ENCODE peak calls at places on chromosomes 6 and 20, in ten cellular contexts. G, W, K, I, S, H, P, V, F and N are unnamed samples.

GRCh38 chr20:46308258-46309157 is at the start of gene CDH22:
- DNase-seq in G (no peak), W (no peak), K (no peak), I (peak; percentile 54), S (peak; percentile 20), H (no peak), P (peak; percentile 36), V (no peak), F (peak; percentile 74), N (no peak)

GRCh38 chr6:137291441-137291840 is 72.3 kb upstream of the IFNGR1 start:
- DNase-seq in G (peak; percentile 35), W (peak; percentile 91), K (peak; percentile 76), I (no peak), S (peak; percentile 12), H (peak; percentile 78), P (peak; percentile 84), V (no peak), F (no peak), N (peak; percentile 78)

GRCh38 chr6:124164363-124164762 is 360.7 kb downstream of the NKAIN2 start:
- DNase-seq in G (no peak), W (peak; percentile 1), K (no peak), I (no peak), S (no peak), H (no peak), P (no peak), V (no peak), F (no peak), N (no peak)

GRCh38 chr6:111992851-111993250 is 61.1 kb upstream of the CCN6 start:
- DNase-seq in G (peak; percentile 42), W (peak; percentile 79), K (no peak), I (no peak), S (peak; percentile 52), H (no peak), P (peak; percentile 74), V (no peak), F (no peak), N (peak; percentile 81)

GRCh38 chr6:79544299-79544927 is 7.2 kb upstream of the LCA5 start:
- DNase-seq in G (peak; percentile 72), W (no peak), K (no peak), I (no peak), S (peak; percentile 46), H (no peak), P (no peak), V (no peak), F (no peak), N (peak; percentile 54)

GRCh38 chr6:132798820-132799538 is 542 bp upstream of the SLC18B1 start:
- DNase-seq in G (peak; percentile 57), W (peak; percentile 86), K (peak; percentile 57), I (peak; percentile 59), S (peak; percentile 61), H (peak; percentile 48), P (peak; percentile 88), V (peak; percentile 53), F (peak; percentile 87), N (peak; percentile 72)

GRCh38 chr6:111228094-111228493 is 140.8 kb downstream of the SLC16A10 start:
- DNase-seq in G (no peak), W (peak; percentile 77), K (no peak), I (no peak), S (no peak), H (no peak), P (peak; percentile 88), V (no peak), F (no peak), N (peak; percentile 81)

GRCh38 chr20:32635764-32636163 is 38.0 kb downstream of the C20orf203 start:
- DNase-seq in G (peak; percentile 21), W (no peak), K (no peak), I (no peak), S (peak; percentile 19), H (no peak), P (no peak), V (no peak), F (no peak), N (no peak)

GRCh38 chr6:117547688-117548621 is 54.4 kb downstream of the GOPC start:
- DNase-seq in G (peak; percentile 35), W (no peak), K (peak; percentile 57), I (peak; percentile 72), S (peak; percentile 54), H (peak; percentile 41), P (no peak), V (peak; percentile 36), F (no peak), N (no peak)

GRCh38 chr6:156617376-156617775 is 159.8 kb upstream of the ARID1B start:
- DNase-seq in G (peak; percentile 9), W (peak; percentile 80), K (no peak), I (no peak), S (no peak), H (no peak), P (peak; percentile 50), V (no peak), F (peak; percentile 72), N (no peak)

GRCh38 chr6:152150196-152150595 is 342.7 kb downstream of the ESR1 start:
- DNase-seq in G (no peak), W (no peak), K (no peak), I (no peak), S (no peak), H (no peak), P (no peak), V (no peak), F (no peak), N (no peak)

GRCh38 chr6:71482742-71483141 is 194.1 kb downstream of the OGFRL1 start:
- DNase-seq in G (no peak), W (peak; percentile 39), K (no peak), I (no peak), S (no peak), H (no peak), P (peak; percentile 34), V (no peak), F (no peak), N (peak; percentile 35)

GRCh38 chr6:51594981-51595380 is 492.4 kb downstream of the PKHD1 start:
- DNase-seq in G (no peak), W (no peak), K (no peak), I (no peak), S (no peak), H (no peak), P (no peak), V (no peak), F (no peak), N (peak; percentile 11)

GRCh38 chr6:55239099-55239498 is 64.8 kb downstream of the HCRTR2 start:
- DNase-seq in G (no peak), W (no peak), K (no peak), I (no peak), S (no peak), H (no peak), P (peak; percentile 2), V (no peak), F (peak; percentile 9), N (peak; percentile 8)

GRCh38 chr6:145540741-145541140 is 194.6 kb downstream of the EPM2A start:
- DNase-seq in G (no peak), W (peak; percentile 59), K (no peak), I (no peak), S (no peak), H (no peak), P (peak; percentile 41), V (no peak), F (no peak), N (peak; percentile 25)

GRCh38 chr6:3228046-3228671 is 706 bp upstream of the TUBB2B start:
- DNase-seq in G (no peak), W (no peak), K (no peak), I (peak; percentile 26), S (no peak), H (no peak), P (no peak), V (no peak), F (peak; percentile 56), N (no peak)
- H3K4me3 ChIP-seq in G (no peak overlapping the region), W (no peak overlapping the region), K (peak overlapping the region; percentile 31), I (peak overlapping the region; percentile 19), S (no peak overlapping the region), H (no peak overlapping the region), P (no peak overlapping the region), V (no peak overlapping the region), F (peak overlapping the region; percentile 66), N (no peak overlapping the region)

GRCh38 chr20:13186043-13186774 is 34.9 kb upstream of the ISM1 start:
- DNase-seq in G (no peak), W (no peak), K (no peak), I (no peak), S (no peak), H (no peak), P (no peak), V (no peak), F (no peak), N (no peak)
- H3K4me3 ChIP-seq in G (no peak overlapping the region), W (no peak overlapping the region), K (no peak overlapping the region), I (no peak overlapping the region), S (no peak overlapping the region), H (no peak overlapping the region), P (no peak overlapping the region), V (no peak overlapping the region), F (no peak overlapping the region), N (no peak overlapping the region)

GRCh38 chr6:131754088-131754487 is 43.3 kb upstream of the CTAGE9 start:
- DNase-seq in G (peak; percentile 22), W (no peak), K (no peak), I (no peak), S (peak; percentile 89), H (no peak), P (no peak), V (no peak), F (no peak), N (no peak)
- H3K4me3 ChIP-seq in G (no peak overlapping the region), W (no peak overlapping the region), K (no peak overlapping the region), I (no peak overlapping the region), S (no peak overlapping the region), H (no peak overlapping the region), P (no peak overlapping the region), V (no peak overlapping the region), F (no peak overlapping the region), N (no peak overlapping the region)

GRCh38 chr20:38800882-38801281 is 4.6 kb upstream of the PPP1R16B start:
- DNase-seq in G (no peak), W (no peak), K (no peak), I (no peak), S (no peak), H (no peak), P (no peak), V (no peak), F (no peak), N (no peak)
- H3K4me3 ChIP-seq in G (no peak overlapping the region), W (no peak overlapping the region), K (no peak overlapping the region), I (no peak overlapping the region), S (no peak overlapping the region), H (no peak overlapping the region), P (no peak overlapping the region), V (no peak overlapping the region), F (no peak overlapping the region), N (no peak overlapping the region)